ENCODE peak calls at places on chromosomes 5 and 9, in ten cellular contexts. Z is MM.1S, A is testis, N is fibroblast of lung, B is psoas muscle, X is PC-3, E is ovary, G is adrenal gland, F is left lung, L is stomach. R is an unnamed sample. For H3K36me3, the result is how much of the 10 kb centered on the place peaks cover.

GRCh38 chr5:33713087-33713486 is 178.7 kb downstream of the ADAMTS12 start:
- DNase-seq in Z (peak), A (no peak), N (peak), B (no peak), X (no peak), E (no peak), G (no peak), F (no peak), L (no peak), R (no peak)

GRCh38 chr5:95697781-95698681 is 15.2 kb upstream of the SPATA9 start:
- DNase-seq in Z (no peak), A (no peak), N (no peak), B (no peak), X (peak), E (no peak), G (no peak), F (no peak), L (no peak), R (no peak)

GRCh38 chr5:87574106-87574505 is 161.4 kb upstream of the CCNH start:
- DNase-seq in Z (no peak), A (no peak), N (no peak), B (no peak), X (no peak), E (no peak), G (no peak), F (no peak), L (no peak), R (no peak)

GRCh38 chr5:94992325-94992724 is 292.6 kb downstream of the MCTP1 start:
- DNase-seq in Z (no peak), A (no peak), N (no peak), B (no peak), X (no peak), E (no peak), G (no peak), F (no peak), L (no peak), R (no peak)

GRCh38 chr9:89808076-89808701 is 203.4 kb downstream of the GADD45G start:
- DNase-seq in Z (no peak), A (peak), N (no peak), B (no peak), X (no peak), E (peak), G (peak), F (no peak), L (no peak), R (peak)

GRCh38 chr9:129880654-129881546 is 45.6 kb downstream of the USP20 start:
- DNase-seq in Z (no peak), A (no peak), N (peak), B (no peak), X (no peak), E (no peak), G (no peak), F (no peak), L (no peak), R (no peak)

GRCh38 chr5:75640826-75641225 is 29.6 kb downstream of the ANKDD1B start:
- DNase-seq in Z (no peak), A (no peak), N (no peak), B (no peak), X (no peak), E (no peak), G (no peak), F (no peak), L (no peak), R (no peak)

GRCh38 chr9:7549261-7549660 is 250.3 kb downstream of the DMAC1 start:
- DNase-seq in Z (peak), A (no peak), N (peak), B (peak), X (no peak), E (no peak), G (no peak), F (peak), L (no peak), R (peak)

GRCh38 chr9:93599571-93600403 is 23.4 kb downstream of the PHF2 start:
- DNase-seq in Z (no peak), A (no peak), N (no peak), B (no peak), X (no peak), E (no peak), G (no peak), F (no peak), L (no peak), R (no peak)

GRCh38 chr9:97747201-97747965 is 50.2 kb upstream of the XPA start:
- DNase-seq in Z (no peak), A (no peak), N (no peak), B (no peak), X (no peak), E (no peak), G (no peak), F (no peak), L (no peak), R (peak)

GRCh38 chr9:134223601-134224122 is 59.3 kb upstream of the RNU6ATAC start:
- DNase-seq in Z (no peak), A (no peak), N (no peak), B (peak), X (no peak), E (peak), G (no peak), F (no peak), L (no peak), R (no peak)

GRCh38 chr5:128850049-128850448 is 115.2 kb upstream of the SLC27A6 start:
- DNase-seq in Z (no peak), A (no peak), N (no peak), B (no peak), X (no peak), E (no peak), G (no peak), F (no peak), L (no peak), R (no peak)

GRCh38 chr5:103041071-103041676 is 78.8 kb downstream of the GIN1 start:
- DNase-seq in Z (peak), A (no peak), N (peak), B (no peak), X (peak), E (no peak), G (no peak), F (no peak), L (no peak), R (no peak)

GRCh38 chr5:60295423-60295822 is 401.9 kb upstream of the PDE4D start:
- DNase-seq in Z (peak), A (peak), N (peak), B (no peak), X (peak), E (no peak), G (no peak), F (no peak), L (peak), R (peak)

GRCh38 chr9:4704129-4704528 is 24.8 kb downstream of the CDC37L1 start:
- DNase-seq in Z (no peak), A (no peak), N (no peak), B (no peak), X (peak), E (no peak), G (no peak), F (no peak), L (no peak), R (no peak)

GRCh38 chr5:178236685-178237084 is 4.1 kb upstream of the PHYKPL start:
- DNase-seq in Z (no peak), A (peak), N (no peak), B (peak), X (no peak), E (no peak), G (no peak), F (peak), L (no peak), R (no peak)

GRCh38 chr9:125631391-125632085 is 75.5 kb downstream of the MAPKAP1 start:
- DNase-seq in Z (peak), A (no peak), N (peak), B (no peak), X (peak), E (no peak), G (peak), F (no peak), L (no peak), R (peak)

GRCh38 chr9:74570879-74571512 is 73.9 kb downstream of the RORB start:
- DNase-seq in Z (peak), A (peak), N (peak), B (no peak), X (peak), E (no peak), G (peak), F (no peak), L (no peak), R (peak)

GRCh38 chr5:95081500-95082355 is 203.2 kb downstream of the MCTP1 start:
- DNase-seq in Z (peak), A (peak), N (peak), B (no peak), X (peak), E (no peak), G (no peak), F (peak), L (peak), R (no peak)

GRCh38 chr5:17828709-17829108 is 194.4 kb downstream of the TAF11L14 start:
- DNase-seq in Z (no peak), A (no peak), N (no peak), B (no peak), X (no peak), E (no peak), G (no peak), F (no peak), L (no peak), R (no peak)

GRCh38 chr9:135485832-135486231 is 6.2 kb downstream of the PPP1R26 start:
- DNase-seq in Z (no peak), A (no peak), N (no peak), B (no peak), X (no peak), E (no peak), G (no peak), F (no peak), L (no peak), R (no peak)

GRCh38 chr5:7884491-7885273 is 15.7 kb downstream of the MTRR start:
- DNase-seq in Z (no peak), A (no peak), N (no peak), B (no peak), X (no peak), E (no peak), G (no peak), F (peak), L (no peak), R (no peak)

GRCh38 chr5:141783599-141784296 is 94.5 kb downstream of the PCDH1 start:
- DNase-seq in Z (no peak), A (no peak), N (no peak), B (no peak), X (no peak), E (no peak), G (peak), F (no peak), L (no peak), R (peak)

GRCh38 chr9:112558476-112558875 is 71.8 kb downstream of the KIAA1958 start:
- DNase-seq in Z (no peak), A (no peak), N (no peak), B (no peak), X (peak), E (no peak), G (no peak), F (no peak), L (no peak), R (no peak)

GRCh38 chr5:113217619-113218184 is 217.1 kb downstream of the TSSK1B start:
- DNase-seq in Z (no peak), A (no peak), N (no peak), B (no peak), X (no peak), E (no peak), G (no peak), F (no peak), L (no peak), R (peak)

GRCh38 chr5:176185133-176185733 is 53.0 kb upstream of the SIMC1 start:
- DNase-seq in Z (no peak), A (peak), N (no peak), B (no peak), X (no peak), E (peak), G (no peak), F (no peak), L (no peak), R (no peak)

GRCh38 chr5:116864157-116864837 is 289.7 kb upstream of the SEMA6A start:
- DNase-seq in Z (no peak), A (no peak), N (no peak), B (no peak), X (no peak), E (no peak), G (no peak), F (no peak), L (no peak), R (no peak)

GRCh38 chr9:6955251-6955921 is 197.6 kb downstream of the KDM4C start:
- DNase-seq in Z (no peak), A (no peak), N (peak), B (no peak), X (no peak), E (no peak), G (no peak), F (no peak), L (no peak), R (no peak)

GRCh38 chr5:73793911-73794310 is 167.9 kb downstream of the ARHGEF28 start:
- DNase-seq in Z (no peak), A (no peak), N (no peak), B (no peak), X (peak), E (no peak), G (no peak), F (no peak), L (no peak), R (no peak)

GRCh38 chr5:39648539-39649200 is 223.9 kb upstream of the DAB2 start:
- DNase-seq in Z (peak), A (no peak), N (no peak), B (no peak), X (peak), E (no peak), G (no peak), F (no peak), L (no peak), R (no peak)

GRCh38 chr9:128167209-128167608 is 7.1 kb downstream of the BBLN start:
- DNase-seq in Z (no peak), A (no peak), N (no peak), B (no peak), X (no peak), E (no peak), G (no peak), F (no peak), L (no peak), R (no peak)

GRCh38 chr5:157160001-157160400 is 6.1 kb downstream of the GARIN3 start:
- DNase-seq in Z (no peak), A (no peak), N (no peak), B (no peak), X (no peak), E (no peak), G (no peak), F (no peak), L (no peak), R (no peak)

DNA sequence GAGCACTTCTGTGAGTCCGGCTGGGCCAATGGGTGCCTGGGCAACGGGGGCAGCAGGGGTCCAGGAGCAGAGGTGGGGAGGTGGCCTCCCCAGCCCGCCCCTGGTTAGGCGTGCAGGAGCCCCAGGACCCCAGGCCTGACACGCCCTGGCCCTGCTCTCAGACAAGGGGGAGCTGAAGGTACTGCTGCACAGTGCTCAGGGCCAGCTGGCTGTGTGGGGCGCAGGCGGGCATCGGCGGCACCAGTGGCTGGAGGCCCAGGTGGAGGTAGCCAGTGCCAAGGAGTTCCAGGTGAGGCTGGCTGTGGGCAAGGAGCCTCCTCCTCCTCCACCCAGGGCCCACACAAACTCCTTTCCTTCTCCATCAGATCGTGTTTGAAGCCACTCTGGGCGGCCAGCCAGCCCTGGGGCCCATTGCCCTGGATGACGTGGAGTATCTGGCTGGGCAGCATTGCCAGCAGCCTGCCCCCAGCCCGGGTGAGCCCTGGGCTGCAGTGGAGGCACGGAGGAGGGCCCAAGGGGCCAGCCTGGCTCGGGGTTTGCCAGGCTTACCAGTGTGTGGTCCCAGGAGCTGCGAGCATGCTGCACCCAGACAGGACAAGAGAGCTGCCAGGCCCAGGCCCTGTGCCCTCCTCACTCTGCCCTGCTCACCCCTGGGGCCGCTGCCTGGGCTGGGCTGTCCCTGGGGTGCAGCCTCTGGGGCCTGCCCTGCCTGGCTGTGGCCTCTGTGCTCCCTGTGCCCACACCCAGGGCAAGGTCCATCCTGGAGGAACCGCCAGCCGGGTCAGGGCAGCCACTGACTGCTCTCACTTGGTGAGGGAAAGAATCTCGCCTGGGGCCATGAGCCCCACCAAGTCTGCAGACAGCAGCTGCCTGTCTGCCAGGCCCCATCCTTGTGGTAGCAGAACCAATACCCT is 7.0 kb downstream of the MAMDC4 start:
- DNase-seq in Z (no peak), A (peak), N (peak), B (peak), X (peak), E (no peak), G (peak), F (peak), L (peak), R (no peak)
- H3K36me3 ChIP-seq in Z (under half), A (under half), N (under half), B (under half), X (under half), E (under half), G (under half), F (under half), L (under half), R (half or more)

GRCh38 chr9:28105001-28105400 is 531.7 kb upstream of the C9orf72 start:
- DNase-seq in Z (peak), A (no peak), N (no peak), B (no peak), X (no peak), E (no peak), G (no peak), F (no peak), L (no peak), R (no peak)
- H3K27ac ChIP-seq in Z (no peak), A (no peak), N (no peak), B (no peak), X (no peak), E (no peak), G (no peak), F (no peak), L (no peak), R (no peak)

DNA sequence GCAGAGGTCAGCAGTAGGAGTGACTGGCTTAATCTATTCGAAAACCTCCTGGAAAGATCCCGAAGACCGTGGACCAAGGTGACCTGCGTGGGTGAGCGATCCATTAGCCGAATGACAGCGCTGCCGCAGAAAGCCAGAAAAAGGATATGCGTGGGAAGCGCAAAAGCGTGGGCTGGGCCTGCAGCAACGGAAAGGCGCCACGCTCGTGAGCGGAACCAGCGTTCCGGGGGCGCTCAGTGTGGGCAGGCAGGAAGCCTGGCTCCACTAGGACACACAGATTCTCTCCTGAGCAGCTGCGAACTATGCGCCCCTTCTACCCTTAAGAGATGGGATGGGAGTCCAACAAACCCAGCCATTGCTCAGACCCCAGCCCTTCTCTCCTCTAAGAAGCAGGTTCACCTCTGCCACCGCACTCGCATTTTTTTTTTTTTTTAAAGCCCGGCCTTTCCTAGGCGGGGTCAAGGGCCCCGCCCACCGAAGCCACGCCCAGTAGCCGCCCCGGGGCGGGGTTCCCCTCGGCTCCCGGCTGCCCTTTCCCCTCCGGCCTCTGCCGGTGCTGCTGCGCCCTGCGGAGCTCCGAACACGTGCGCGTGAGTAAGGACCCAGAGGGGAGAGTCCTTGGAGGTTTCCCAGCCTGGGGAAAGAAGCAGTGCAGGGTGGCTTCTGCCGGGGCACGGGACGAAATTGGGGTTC is 19.8 kb upstream of the MATR3 start:
- DNase-seq in Z (peak), A (peak), N (peak), B (peak), X (peak), E (peak), G (peak), F (peak), L (peak), R (peak)
- TF ChIP-seq CTCF in Z (no peak), A (no peak), N (peak), B (peak), X (no peak), E (no peak), G (peak), F (no peak), L (no peak), R (no peak)

GRCh38 chr9:13113201-13113600 is 166.3 kb downstream of the MPDZ start:
- DNase-seq in Z (no peak), A (no peak), N (peak), B (no peak), X (peak), E (no peak), G (no peak), F (no peak), L (no peak), R (no peak)

GRCh38 chr9:13111778-13112177 is 167.7 kb downstream of the MPDZ start:
- DNase-seq in Z (no peak), A (no peak), N (no peak), B (no peak), X (no peak), E (no peak), G (no peak), F (no peak), L (no peak), R (no peak)

GRCh38 chr9:13109781-13110180 is 169.7 kb downstream of the MPDZ start:
- DNase-seq in Z (no peak), A (no peak), N (no peak), B (no peak), X (peak), E (no peak), G (no peak), F (no peak), L (no peak), R (no peak)

GRCh38 chr9:13113751-13114150 is 165.7 kb downstream of the MPDZ start:
- DNase-seq in Z (no peak), A (no peak), N (peak), B (no peak), X (peak), E (no peak), G (no peak), F (no peak), L (no peak), R (no peak)

DNA sequence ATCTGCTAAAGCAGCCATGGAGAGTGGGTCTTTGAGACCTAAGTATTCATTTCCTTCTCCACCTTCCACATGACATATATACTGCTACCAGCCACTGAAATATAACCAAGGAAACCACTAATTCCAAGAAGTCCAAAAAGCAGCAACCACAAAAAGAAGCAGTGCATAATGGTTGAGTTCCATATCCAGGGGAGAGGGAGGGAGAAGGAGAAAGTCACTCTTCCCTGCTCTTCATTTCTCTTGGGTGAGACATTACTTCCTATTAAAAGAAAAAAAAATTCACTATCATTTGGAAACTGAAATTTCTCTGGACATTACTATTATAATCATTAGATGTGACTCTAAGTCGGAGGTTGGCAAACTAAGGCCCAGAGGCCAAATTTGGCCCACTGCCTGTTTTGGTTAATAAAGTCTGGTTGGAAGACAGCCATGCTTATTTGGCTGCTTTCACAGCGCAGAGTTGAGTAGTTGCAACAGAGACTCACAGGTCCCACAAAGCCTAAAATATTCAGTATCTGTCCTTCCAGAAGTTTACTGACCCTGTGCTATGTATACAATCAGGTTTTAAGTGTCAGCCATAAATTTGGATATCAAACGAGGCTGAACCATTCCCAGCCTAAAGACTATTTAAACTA is 168.6 kb downstream of the MPDZ start:
- DNase-seq in Z (no peak), A (no peak), N (peak), B (no peak), X (no peak), E (peak), G (no peak), F (no peak), L (peak), R (no peak)
- H3K36me3 ChIP-seq in Z (under half), A (under half), N (under half), B (under half), X (under half), E (under half), G (under half), F (under half), L (under half), R (under half)

GRCh38 chr9:121201045-121201737 is 478 bp downstream of the RAB14 start:
- DNase-seq in Z (peak), A (peak), N (no peak), B (peak), X (no peak), E (peak), G (no peak), F (peak), L (peak), R (peak)

GRCh38 chr9:121198512-121199042 is 3.1 kb downstream of the RAB14 start:
- DNase-seq in Z (no peak), A (no peak), N (no peak), B (no peak), X (no peak), E (no peak), G (no peak), F (no peak), L (no peak), R (no peak)

GRCh38 chr9:121201738-121202533 is at the start of gene RAB14:
- DNase-seq in Z (peak), A (peak), N (peak), B (peak), X (peak), E (peak), G (peak), F (peak), L (peak), R (peak)

GRCh38 chr9:121200346-121200745 is 1.3 kb downstream of the RAB14 start:
- DNase-seq in Z (no peak), A (no peak), N (no peak), B (no peak), X (no peak), E (no peak), G (no peak), F (no peak), L (no peak), R (no peak)

GRCh38 chr9:121199921-121200320 is 1.7 kb downstream of the RAB14 start:
- DNase-seq in Z (no peak), A (no peak), N (no peak), B (no peak), X (peak), E (no peak), G (no peak), F (no peak), L (no peak), R (no peak)
- H3K27ac ChIP-seq in Z (no peak), A (peak), N (no peak), B (peak), X (no peak), E (no peak), G (no peak), F (peak), L (no peak), R (no peak)